ENCODE peak calls at places on chromosomes 11 and 22, in five cellular contexts. J, U, P, Y and E are unnamed samples.

GRCh38 chr11:18384157-18384641 is 10.2 kb upstream of the LDHA start:
- DNase-seq in J (no peak), U (peak; percentile 69), P (no peak), Y (peak; percentile 74), E (peak; percentile 26)

GRCh38 chr11:13120691-13121090 is 111.6 kb downstream of the RASSF10 start:
- DNase-seq in J (no peak), U (no peak), P (no peak), Y (no peak), E (no peak)

GRCh38 chr22:30044369-30044768 is 35.9 kb upstream of the HORMAD2 start:
- DNase-seq in J (peak; percentile 37), U (no peak), P (no peak), Y (peak; percentile 45), E (peak; percentile 39)

GRCh38 chr11:47355283-47356128 is 3.0 kb upstream of the MYBPC3 start:
- DNase-seq in J (peak; percentile 92), U (peak; percentile 96), P (peak; percentile 100), Y (peak; percentile 93), E (peak; percentile 98)

GRCh38 chr22:23217171-23218052 is 37.1 kb downstream of the BCR start:
- DNase-seq in J (no peak), U (no peak), P (no peak), Y (no peak), E (no peak)

GRCh38 chr22:25064894-25065560 is 112.5 kb downstream of the KIAA1671 start:
- DNase-seq in J (no peak), U (no peak), P (no peak), Y (no peak), E (no peak)

GRCh38 chr11:46896719-46897406 is 21.5 kb downstream of the LRP4 start:
- DNase-seq in J (peak; percentile 12), U (peak; percentile 70), P (no peak), Y (peak; percentile 63), E (peak; percentile 57)

GRCh38 chr11:110565344-110565684 is 135.6 kb downstream of the FDX1 start:
- DNase-seq in J (peak; percentile 16), U (peak; percentile 67), P (peak; percentile 51), Y (no peak), E (no peak)

GRCh38 chr22:22556995-22557925 is 1.8 kb downstream of the PRAME start:
- DNase-seq in J (no peak), U (peak; percentile 100), P (no peak), Y (peak; percentile 90), E (peak; percentile 11)

GRCh38 chr22:19884161-19884953 is 29.7 kb upstream of the GNB1L start:
- DNase-seq in J (no peak), U (no peak), P (no peak), Y (peak; percentile 31), E (no peak)

GRCh38 chr22:42368379-42369249 is 63.6 kb downstream of the NFAM1 start:
- DNase-seq in J (no peak), U (no peak), P (peak; percentile 88), Y (no peak), E (no peak)

GRCh38 chr11:61486004-61486615 is 22.4 kb upstream of the LRRC10B start:
- DNase-seq in J (no peak), U (no peak), P (no peak), Y (no peak), E (no peak)

GRCh38 chr11:45560935-45561330 is 104.5 kb downstream of the CHST1 start:
- DNase-seq in J (no peak), U (no peak), P (no peak), Y (peak; percentile 64), E (no peak)

GRCh38 chr11:60264644-60265043 is 15.8 kb upstream of the MS4A4A start:
- DNase-seq in J (no peak), U (no peak), P (no peak), Y (no peak), E (no peak)

GRCh38 chr11:61545921-61546320 is 35.0 kb downstream of the SYT7 start:
- DNase-seq in J (no peak), U (no peak), P (no peak), Y (no peak), E (no peak)

GRCh38 chr22:23270212-23270733 is 90.0 kb downstream of the BCR start:
- DNase-seq in J (no peak), U (peak; percentile 77), P (no peak), Y (no peak), E (no peak)

GRCh38 chr11:34978236-34979191 is 62.1 kb downstream of the PDHX start:
- DNase-seq in J (no peak), U (no peak), P (no peak), Y (no peak), E (no peak)

GRCh38 chr11:9017773-9018172 is 14.0 kb upstream of the NRIP3 start:
- DNase-seq in J (no peak), U (no peak), P (no peak), Y (no peak), E (no peak)

GRCh38 chr22:50309601-50309991 is 2.1 kb upstream of the PLXNB2 start:
- DNase-seq in J (no peak), U (no peak), P (no peak), Y (no peak), E (no peak)

GRCh38 chr11:104700609-104701008 is 197.7 kb downstream of the CASP12 start:
- DNase-seq in J (no peak), U (no peak), P (no peak), Y (no peak), E (no peak)

GRCh38 chr22:33022231-33022630 is 36.0 kb downstream of the SYN3 start:
- DNase-seq in J (no peak), U (no peak), P (peak; percentile 13), Y (no peak), E (no peak)

GRCh38 chr11:46277623-46278386 is at the start of gene CREB3L1:
- DNase-seq in J (no peak), U (no peak), P (peak; percentile 80), Y (peak; percentile 79), E (no peak)

GRCh38 chr22:43152355-43153071 is 1.2 kb downstream of the TSPO start:
- DNase-seq in J (no peak), U (peak; percentile 25), P (peak; percentile 65), Y (peak; percentile 68), E (peak; percentile 46)

GRCh38 chr11:3615998-3616397 is 25.8 kb downstream of the ART5 start:
- DNase-seq in J (no peak), U (no peak), P (no peak), Y (no peak), E (no peak)

GRCh38 chr11:94593030-94593429 is 25.9 kb downstream of the PIWIL4 start:
- DNase-seq in J (no peak), U (no peak), P (no peak), Y (no peak), E (no peak)

GRCh38 chr11:117315285-117316196 is 515 bp downstream of the BACE1 start:
- DNase-seq in J (no peak), U (no peak), P (no peak), Y (no peak), E (no peak)

GRCh38 chr11:2788751-2789140 is 89.0 kb upstream of the KCNQ1OT1 start:
- DNase-seq in J (no peak), U (no peak), P (peak; percentile 47), Y (no peak), E (no peak)

GRCh38 chr22:46079093-46079860 is 71.0 kb upstream of the PPARA start:
- DNase-seq in J (no peak), U (no peak), P (no peak), Y (no peak), E (peak; percentile 30)

GRCh38 chr11:43327987-43328386 is 16.2 kb downstream of the API5 start:
- DNase-seq in J (no peak), U (peak; percentile 61), P (no peak), Y (no peak), E (no peak)

GRCh38 chr11:131694526-131695424 is 324.4 kb downstream of the NTM start:
- DNase-seq in J (peak; percentile 13), U (peak; percentile 75), P (peak; percentile 96), Y (peak; percentile 86), E (peak; percentile 83)

GRCh38 chr11:88555018-88555828 is 217.7 kb upstream of the CTSC start:
- DNase-seq in J (peak; percentile 95), U (no peak), P (no peak), Y (no peak), E (no peak)

GRCh38 chr11:128588086-128588485 is 728 bp upstream of the ETS1 start:
- DNase-seq in J (no peak), U (no peak), P (no peak), Y (no peak), E (no peak)

GRCh38 chr11:1763796-1764661 is at the start of gene CTSD:
- DNase-seq in J (peak; percentile 27), U (peak; percentile 87), P (peak; percentile 96), Y (peak; percentile 100), E (peak; percentile 94)

GRCh38 chr22:42857845-42858481 is 890 bp upstream of the ARFGAP3 start:
- DNase-seq in J (no peak), U (peak; percentile 2), P (no peak), Y (no peak), E (no peak)

GRCh38 chr11:96187779-96188624 is 155.0 kb downstream of the MAML2 start:
- DNase-seq in J (no peak), U (no peak), P (no peak), Y (no peak), E (no peak)
- TF ChIP-seq JUND in J (peak; percentile 18), U (no peak), P (no peak), Y (peak; percentile 86), E (no peak)

GRCh38 chr11:123421589-123421988 is 8.5 kb upstream of the GRAMD1B start:
- DNase-seq in J (no peak), U (no peak), P (no peak), Y (no peak), E (no peak)
- TF ChIP-seq JUND in J (no peak), U (no peak), P (no peak), Y (no peak), E (no peak)

GRCh38 chr11:33177676-33178336 is 16.5 kb upstream of the CSTF3 start:
- DNase-seq in J (no peak), U (no peak), P (no peak), Y (no peak), E (no peak)

GRCh38 chr11:33178443-33179154 is 17.3 kb upstream of the CSTF3 start:
- DNase-seq in J (no peak), U (peak; percentile 37), P (no peak), Y (no peak), E (no peak)

GRCh38 chr11:33182246-33182878 is 21.1 kb upstream of the CSTF3 start:
- DNase-seq in J (no peak), U (no peak), P (no peak), Y (peak; percentile 23), E (no peak)

GRCh38 chr11:33179431-33179830 is 18.2 kb upstream of the CSTF3 start:
- DNase-seq in J (no peak), U (no peak), P (no peak), Y (no peak), E (no peak)
- TF ChIP-seq JUND in J (no peak), U (no peak), P (no peak), Y (no peak), E (no peak)

GRCh38 chr22:20980938-20981722 is 967 bp upstream of the LZTR1 start:
- DNase-seq in J (no peak), U (no peak), P (no peak), Y (no peak), E (no peak)
- TF ChIP-seq JUND in J (no peak), U (no peak), P (no peak), Y (no peak), E (no peak)